ENCODE peak calls at places on chromosome 7, in six cellular contexts. D, K, T, V, Q and N are unnamed samples.

GRCh38 chr7:30140456-30140855 is 5.7 kb downstream of the MTURN start:
- DNase-seq in D (no peak), K (no peak), T (no peak), V (no peak), Q (no peak), N (no peak)

GRCh38 chr7:30799976-30800661 is 28.9 kb downstream of the MINDY4 start:
- DNase-seq in D (no peak), K (no peak), T (no peak), V (no peak), Q (no peak), N (no peak)

GRCh38 chr7:47830015-47830414 is 118.3 kb downstream of the PKD1L1 start:
- DNase-seq in D (no peak), K (no peak), T (no peak), V (no peak), Q (no peak), N (no peak)

GRCh38 chr7:3805151-3805550 is 504.1 kb downstream of the SDK1 start:
- DNase-seq in D (no peak), K (no peak), T (no peak), V (no peak), Q (no peak), N (no peak)

GRCh38 chr7:134362587-134363483 is 46.1 kb upstream of the SLC35B4 start:
- DNase-seq in D (no peak), K (no peak), T (no peak), V (no peak), Q (no peak), N (no peak)

GRCh38 chr7:151992375-151992774 is 33.1 kb upstream of the GALNT11 start:
- DNase-seq in D (peak), K (peak), T (peak), V (peak), Q (peak), N (no peak)

GRCh38 chr7:19122018-19122588 is 4.7 kb upstream of the TWIST1 start:
- DNase-seq in D (no peak), K (peak), T (peak), V (no peak), Q (no peak), N (no peak)

GRCh38 chr7:130869918-130870317 is 135.9 kb upstream of the KLF14 start:
- DNase-seq in D (no peak), K (no peak), T (no peak), V (no peak), Q (no peak), N (no peak)

GRCh38 chr7:45100761-45101480 is 10.6 kb downstream of the TBRG4 start:
- DNase-seq in D (no peak), K (no peak), T (no peak), V (no peak), Q (no peak), N (no peak)

GRCh38 chr7:127786184-127786583 is 134.2 kb downstream of the SND1 start:
- DNase-seq in D (no peak), K (no peak), T (no peak), V (no peak), Q (no peak), N (no peak)

GRCh38 chr7:28395806-28396205 is 16.5 kb upstream of the CREB5 start:
- DNase-seq in D (no peak), K (no peak), T (no peak), V (no peak), Q (no peak), N (no peak)

GRCh38 chr7:26278769-26279168 is 12.9 kb upstream of the SNX10 start:
- DNase-seq in D (no peak), K (no peak), T (peak), V (no peak), Q (no peak), N (no peak)

GRCh38 chr7:144785491-144785890 is 50.4 kb downstream of the TPK1 start:
- DNase-seq in D (no peak), K (no peak), T (no peak), V (no peak), Q (no peak), N (no peak)

GRCh38 chr7:120628233-120628632 is 229.7 kb downstream of the TSPAN12 start:
- DNase-seq in D (no peak), K (no peak), T (no peak), V (no peak), Q (no peak), N (no peak)

GRCh38 chr7:140267381-140268226 is 90.8 kb upstream of the KDM7A start:
- DNase-seq in D (no peak), K (no peak), T (no peak), V (no peak), Q (no peak), N (no peak)

GRCh38 chr7:157022681-157023588 is 12.5 kb upstream of the MNX1 start:
- DNase-seq in D (no peak), K (no peak), T (peak), V (no peak), Q (no peak), N (no peak)

GRCh38 chr7:1059200-1060091 is 15.1 kb downstream of the GPR146 start:
- DNase-seq in D (no peak), K (no peak), T (peak), V (no peak), Q (no peak), N (no peak)

GRCh38 chr7:51262796-51263519 is 53.7 kb downstream of the COBL start:
- DNase-seq in D (no peak), K (no peak), T (no peak), V (no peak), Q (no peak), N (no peak)

GRCh38 chr7:117949232-117949631 is 76.0 kb upstream of the CTTNBP2 start:
- DNase-seq in D (no peak), K (no peak), T (no peak), V (no peak), Q (no peak), N (no peak)

GRCh38 chr7:23597908-23598224 is 684 bp downstream of the CCDC126 start:
- DNase-seq in D (no peak), K (no peak), T (no peak), V (no peak), Q (no peak), N (no peak)

GRCh38 chr7:29567174-29567573 is 3.5 kb downstream of the PRR15 start:
- DNase-seq in D (no peak), K (no peak), T (no peak), V (no peak), Q (no peak), N (no peak)

GRCh38 chr7:28623105-28623730 is 210.9 kb downstream of the CREB5 start:
- DNase-seq in D (no peak), K (no peak), T (no peak), V (no peak), Q (no peak), N (no peak)

GRCh38 chr7:95919574-95919973 is 147.2 kb downstream of the DYNC1I1 start:
- DNase-seq in D (no peak), K (no peak), T (no peak), V (no peak), Q (no peak), N (no peak)

GRCh38 chr7:129644634-129645230 is 33.2 kb downstream of the NRF1 start:
- DNase-seq in D (no peak), K (peak), T (peak), V (no peak), Q (no peak), N (no peak)

GRCh38 chr7:50556247-50556976 is 8.8 kb downstream of the DDC start:
- DNase-seq in D (no peak), K (no peak), T (no peak), V (no peak), Q (no peak), N (no peak)